ENCODE peak calls at places on chromosomes 5 and 9, in eight cellular contexts. O, D, M, Q, W, A, L and C are unnamed samples.

GRCh38 chr9:36969216-36969771 is 64.8 kb downstream of the PAX5 start:
- DNase-seq in O (no peak), A (no peak), W (no peak), M (no peak), D (peak; percentile 54), Q (no peak), L (peak; percentile 65), C (no peak)

GRCh38 chr5:136424835-136425694 is 59.7 kb upstream of the TRPC7 start:
- DNase-seq in D (peak; percentile 87), W (peak; percentile 73), Q (peak; percentile 62), M (peak; percentile 42), A (peak; percentile 76), L (peak; percentile 89), O (peak; percentile 88), C (peak; percentile 70)

GRCh38 chr9:26779072-26779471 is 113.5 kb downstream of the CAAP1 start:
- DNase-seq in D (no peak), Q (no peak), M (no peak), O (no peak), W (no peak), A (no peak), L (no peak), C (no peak)

GRCh38 chr5:153276151-153276550 is 214.3 kb upstream of the GRIA1 start:
- DNase-seq in A (peak; percentile 19), Q (peak; percentile 32), L (peak; percentile 44), D (no peak), M (peak; percentile 9), O (peak; percentile 38), W (peak; percentile 33), C (no peak)

GRCh38 chr9:135591491-135592330 is 30.2 kb downstream of the PAEP start:
- DNase-seq in L (peak; percentile 14), Q (no peak), W (no peak), D (no peak), M (no peak), A (no peak), O (no peak), C (no peak)

GRCh38 chr9:88587182-88587581 is 52.2 kb downstream of the NXNL2 start:
- DNase-seq in M (no peak), Q (no peak), A (no peak), W (no peak), O (no peak), L (no peak), D (no peak), C (no peak)

GRCh38 chr9:105700598-105701544 is 6.5 kb downstream of the TMEM38B start:
- DNase-seq in W (no peak), Q (no peak), O (no peak), A (no peak), L (no peak), M (no peak), D (no peak), C (no peak)

GRCh38 chr9:90894956-90895687 is 93.5 kb downstream of the SYK start:
- DNase-seq in Q (no peak), D (no peak), L (peak; percentile 59), M (no peak), O (no peak), W (no peak), A (no peak), C (no peak)

DNA sequence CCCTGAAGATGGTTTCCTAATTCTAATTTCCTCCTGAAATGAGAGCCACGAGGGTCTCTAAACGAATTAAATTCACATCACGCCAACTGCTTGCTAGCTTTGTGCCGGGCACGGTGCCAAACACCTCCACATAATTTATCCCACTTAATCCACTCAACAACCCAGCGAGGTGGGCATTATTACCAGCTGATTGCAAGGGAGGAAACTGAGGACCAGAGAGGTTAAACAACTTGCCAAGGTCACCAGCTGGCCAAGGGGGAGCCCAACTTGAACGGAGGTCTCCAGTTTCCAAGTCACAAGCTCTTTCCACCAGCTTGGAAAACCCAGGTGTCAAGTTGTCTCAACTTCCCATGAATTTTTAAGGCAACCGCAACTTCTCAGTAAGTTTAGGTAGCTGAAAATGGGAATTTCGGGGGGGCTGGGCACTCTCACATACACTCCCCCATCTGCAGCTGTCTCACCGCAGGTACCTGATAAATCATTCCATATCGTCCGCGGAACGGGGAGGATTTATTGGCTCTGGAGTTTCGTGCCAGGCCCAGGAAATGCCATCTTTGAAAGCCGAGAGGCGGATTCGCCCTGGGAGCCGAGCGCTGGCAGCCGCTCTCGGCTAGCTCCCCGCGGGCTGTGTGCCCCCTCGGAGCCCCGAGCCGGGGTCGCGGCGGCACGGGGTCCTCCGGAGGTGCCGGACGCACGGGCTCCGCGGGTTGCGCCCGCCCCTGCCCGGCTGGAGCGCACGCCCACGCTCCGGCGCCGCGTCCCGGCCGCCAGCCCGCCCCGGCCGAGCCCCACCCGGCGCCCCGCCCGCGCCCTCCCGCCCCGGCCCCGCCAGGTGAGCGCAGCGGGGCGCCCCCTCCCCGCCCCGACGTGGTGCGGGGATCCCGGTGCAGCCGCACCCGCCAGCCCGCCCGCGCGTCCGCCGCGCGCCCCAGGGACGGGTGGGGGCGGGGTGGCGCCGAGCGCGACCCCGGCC is 628 bp downstream of the PTPN3 start:
- DNase-seq in O (no peak), W (no peak), D (no peak), A (peak; percentile 65), M (no peak), Q (no peak), L (no peak), C (no peak)
- H3K27me3 ChIP-seq in O (peaks cover 26% of the 10 kb centered on the region), W (peaks cover 94% of the 10 kb centered on the region), D (peaks cover 54% of the 10 kb centered on the region), A (no peaks in the 10 kb centered on the region), M (peaks cover 5% of the 10 kb centered on the region), Q (peaks cover 61% of the 10 kb centered on the region), L (peaks cover 29% of the 10 kb centered on the region), C (peaks cover 19% of the 10 kb centered on the region)

GRCh38 chr5:61882901-61883500 is 423.0 kb upstream of the KIF2A start:
- DNase-seq in D (no peak), A (no peak), Q (no peak), L (no peak), M (no peak), O (no peak), W (no peak), C (no peak)

GRCh38 chr5:61886214-61886613 is 419.8 kb upstream of the KIF2A start:
- DNase-seq in O (no peak), D (no peak), M (no peak), W (no peak), Q (no peak), L (no peak), A (no peak), C (no peak)

GRCh38 chr5:61887271-61887670 is 418.7 kb upstream of the KIF2A start:
- DNase-seq in L (no peak), W (no peak), Q (no peak), D (no peak), M (no peak), O (no peak), A (no peak), C (no peak)

GRCh38 chr5:61881821-61882220 is 424.2 kb upstream of the KIF2A start:
- DNase-seq in L (no peak), M (no peak), W (no peak), D (no peak), Q (no peak), O (no peak), A (no peak), C (peak; percentile 38)

DNA sequence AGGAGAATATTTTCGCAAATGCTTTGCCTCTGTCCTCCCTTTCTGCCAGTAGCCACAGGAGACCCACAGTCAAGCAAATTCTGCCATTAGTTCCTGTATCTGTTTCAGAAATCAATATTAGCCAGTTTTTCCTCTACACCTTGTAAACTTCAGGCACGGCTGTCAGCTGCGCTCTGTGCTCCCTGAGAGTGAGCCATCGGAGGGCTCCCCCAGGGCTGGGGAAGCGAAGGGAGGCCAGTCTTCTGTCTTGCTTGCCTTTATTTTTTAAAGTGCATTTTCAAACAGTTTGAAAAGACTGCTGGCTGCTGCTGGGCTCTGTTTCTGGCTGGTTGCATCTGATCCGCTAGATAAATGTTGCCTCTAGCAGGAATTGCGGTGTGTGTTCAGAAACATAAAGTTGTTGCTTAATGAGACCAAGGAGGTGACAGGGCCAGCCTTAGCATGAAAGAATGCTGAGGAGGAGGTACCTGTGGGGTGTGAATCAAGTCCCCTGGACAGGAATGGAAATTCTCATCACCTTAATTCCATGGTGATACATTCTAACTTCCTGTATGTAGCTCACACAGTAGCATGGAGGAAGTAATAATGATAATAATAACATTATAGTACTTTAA is 421.7 kb upstream of the KIF2A start:
- DNase-seq in L (no peak), A (no peak), Q (no peak), D (no peak), O (no peak), M (no peak), W (no peak), C (no peak)
- H3K27ac ChIP-seq in L (no peak overlapping the region), A (no peak overlapping the region), Q (no peak overlapping the region), D (no peak overlapping the region), O (no peak overlapping the region), M (no peak overlapping the region), W (no peak overlapping the region), C (no peak overlapping the region)

GRCh38 chr5:150305577-150305976 is 2.9 kb upstream of the ARSI start:
- DNase-seq in D (no peak), Q (no peak), M (no peak), W (no peak), L (no peak), A (no peak), O (no peak), C (no peak)

GRCh38 chr5:150302301-150303069 is at the start of gene ARSI:
- DNase-seq in D (no peak), Q (no peak), A (peak; percentile 36), L (peak; percentile 89), M (peak; percentile 32), O (no peak), W (peak; percentile 89), C (no peak)

GRCh38 chr5:150303070-150303595 is 428 bp upstream of the ARSI start:
- DNase-seq in W (peak; percentile 62), D (no peak), A (no peak), L (peak; percentile 59), O (no peak), Q (no peak), M (no peak), C (no peak)

GRCh38 chr5:150304481-150305081 is 1.9 kb upstream of the ARSI start:
- DNase-seq in W (no peak), A (no peak), O (no peak), Q (no peak), M (no peak), L (no peak), D (no peak), C (no peak)

DNA sequence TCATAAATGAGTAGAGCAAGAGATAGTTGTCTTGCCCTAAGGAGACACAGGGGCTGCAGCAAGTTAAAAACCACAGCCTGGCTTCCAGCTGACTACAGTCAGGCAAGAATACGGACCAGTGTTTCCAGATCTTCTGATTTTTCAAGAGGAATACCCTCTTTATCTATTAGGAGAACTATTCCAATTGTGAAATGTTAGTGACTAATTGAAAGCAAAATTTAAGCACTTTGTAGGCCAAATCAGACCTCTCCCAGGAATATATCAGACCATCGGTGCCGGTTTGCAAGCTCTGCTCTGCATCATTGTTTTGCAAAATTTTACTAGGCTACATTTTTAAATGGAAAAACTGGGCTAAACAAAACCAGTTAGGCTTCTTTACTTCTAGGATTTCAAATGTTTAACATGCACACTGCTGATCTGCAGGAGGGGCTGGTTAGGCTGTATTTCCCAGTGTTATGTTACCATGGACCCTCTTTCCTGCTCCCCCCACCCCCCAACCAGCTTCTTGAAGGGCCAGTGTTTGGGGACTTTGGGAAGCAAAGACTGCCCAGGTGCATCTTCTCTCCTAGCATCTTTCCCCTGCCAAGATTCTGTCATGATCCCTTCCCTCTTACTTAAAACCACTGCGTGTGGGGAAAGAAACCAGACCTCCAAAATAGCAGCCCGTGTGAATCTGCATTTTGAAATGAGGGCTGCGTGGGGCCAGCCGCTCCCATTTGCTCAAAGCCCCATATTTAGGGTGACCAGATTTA is 1.1 kb upstream of the ARSI start:
- DNase-seq in D (no peak), O (no peak), L (no peak), Q (no peak), A (no peak), M (no peak), W (peak; percentile 76), C (no peak)
- H3K27me3 ChIP-seq in D (peaks cover 23% of the 10 kb centered on the region), O (peaks cover 14% of the 10 kb centered on the region), L (no peaks in the 10 kb centered on the region), Q (peaks cover 9% of the 10 kb centered on the region), A (no peaks in the 10 kb centered on the region), M (peaks cover 8% of the 10 kb centered on the region), W (peaks cover 12% of the 10 kb centered on the region), C (no peaks in the 10 kb centered on the region)

DNA sequence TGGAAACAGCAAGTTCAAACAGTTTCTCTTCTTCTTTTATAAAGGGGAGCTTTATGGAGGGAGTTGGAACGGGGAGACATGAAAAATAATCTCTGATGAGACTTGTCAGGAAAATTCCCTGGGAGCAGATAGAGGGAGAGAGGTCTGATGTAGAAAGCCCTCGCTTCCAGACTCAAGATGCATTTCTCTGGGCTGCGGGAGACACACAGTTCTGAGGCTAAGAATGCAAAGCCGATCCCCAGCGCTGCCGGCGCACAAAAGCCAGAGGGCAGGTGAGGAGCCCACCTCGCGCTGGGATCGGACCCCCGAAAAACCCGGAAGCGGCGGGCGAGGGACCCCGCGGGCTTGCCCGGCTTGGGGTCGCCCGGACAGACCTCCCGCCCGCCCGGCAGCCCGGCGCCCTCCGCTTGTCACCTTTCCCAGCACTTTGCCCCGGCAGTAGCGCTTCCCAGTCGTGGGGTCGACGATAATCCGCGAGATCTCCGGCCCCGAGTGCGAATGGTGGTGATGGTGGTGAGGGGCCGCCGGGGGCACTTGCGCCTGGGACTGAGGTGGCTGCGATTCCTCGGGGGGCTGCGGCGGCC is 518 bp downstream of the PLK2 start:
- DNase-seq in O (peak; percentile 46), W (peak; percentile 57), L (peak; percentile 33), A (peak; percentile 30), M (peak; percentile 33), D (no peak), Q (peak; percentile 25), C (peak; percentile 25)
- H3K27ac ChIP-seq in O (peak overlapping the region; percentile 90), W (peak overlapping the region; percentile 49), L (no peak overlapping the region), A (peak overlapping the region; percentile 98), M (peak overlapping the region; percentile 99), D (peak overlapping the region; percentile 96), Q (peak overlapping the region; percentile 98), C (peak overlapping the region; percentile 97)